ENCODE peak calls at places on chromosomes 6 and 20, in nine cellular contexts. One of them, this sample, is unnamed.

GRCh38 chr6:37134622-37135191 is 35.2 kb upstream of the PIM1 start:
- DNase-seq in Calu3: peak
- DNase-seq in lung microvascular endothelial cell: no peak
- DNase-seq in amniotic stem cell: peak
- DNase-seq in cardiac muscle cell: no peak
- DNase-seq in iris pigment epithelial cell: peak
- DNase-seq in T-helper 2 cell: no peak
- DNase-seq in left ventricle myocardium inferior: no peak
- DNase-seq in psoas muscle: peak
- DNase-seq in this sample: no peak

GRCh38 chr6:121666809-121667208 is 231.4 kb downstream of the GJA1 start:
- DNase-seq in amniotic stem cell: peak
- DNase-seq in cardiac muscle cell: no peak
- DNase-seq in left ventricle myocardium inferior: no peak
- DNase-seq in iris pigment epithelial cell: peak
- DNase-seq in Calu3: peak
- DNase-seq in psoas muscle: no peak
- DNase-seq in lung microvascular endothelial cell: peak
- DNase-seq in T-helper 2 cell: no peak
- DNase-seq in this sample: no peak

GRCh38 chr20:14384411-14384810 is 47.0 kb upstream of the FLRT3 start:
- DNase-seq in amniotic stem cell: no peak
- DNase-seq in lung microvascular endothelial cell: no peak
- DNase-seq in cardiac muscle cell: no peak
- DNase-seq in left ventricle myocardium inferior: no peak
- DNase-seq in Calu3: no peak
- DNase-seq in T-helper 2 cell: no peak
- DNase-seq in psoas muscle: no peak
- DNase-seq in iris pigment epithelial cell: peak
- DNase-seq in this sample: no peak

GRCh38 chr20:10868299-10868698 is 194.5 kb upstream of the JAG1 start:
- DNase-seq in iris pigment epithelial cell: no peak
- DNase-seq in T-helper 2 cell: no peak
- DNase-seq in psoas muscle: no peak
- DNase-seq in amniotic stem cell: no peak
- DNase-seq in cardiac muscle cell: no peak
- DNase-seq in Calu3: no peak
- DNase-seq in left ventricle myocardium inferior: no peak
- DNase-seq in lung microvascular endothelial cell: no peak
- DNase-seq in this sample: no peak

GRCh38 chr20:53175135-53175780 is 203.1 kb downstream of the TSHZ2 start:
- DNase-seq in iris pigment epithelial cell: no peak
- DNase-seq in psoas muscle: no peak
- DNase-seq in cardiac muscle cell: no peak
- DNase-seq in left ventricle myocardium inferior: no peak
- DNase-seq in lung microvascular endothelial cell: no peak
- DNase-seq in Calu3: no peak
- DNase-seq in T-helper 2 cell: no peak
- DNase-seq in amniotic stem cell: no peak
- DNase-seq in this sample: no peak

GRCh38 chr6:121608270-121608669 is 172.8 kb downstream of the GJA1 start:
- DNase-seq in psoas muscle: no peak
- DNase-seq in lung microvascular endothelial cell: no peak
- DNase-seq in left ventricle myocardium inferior: no peak
- DNase-seq in Calu3: no peak
- DNase-seq in cardiac muscle cell: no peak
- DNase-seq in iris pigment epithelial cell: peak
- DNase-seq in T-helper 2 cell: no peak
- DNase-seq in amniotic stem cell: no peak
- DNase-seq in this sample: no peak

GRCh38 chr6:18693923-18694322 is 306.8 kb downstream of the RNF144B start:
- DNase-seq in psoas muscle: no peak
- DNase-seq in iris pigment epithelial cell: no peak
- DNase-seq in left ventricle myocardium inferior: no peak
- DNase-seq in amniotic stem cell: no peak
- DNase-seq in lung microvascular endothelial cell: no peak
- DNase-seq in T-helper 2 cell: no peak
- DNase-seq in Calu3: no peak
- DNase-seq in cardiac muscle cell: no peak
- DNase-seq in this sample: no peak

GRCh38 chr6:41682056-41682477 is 43.8 kb downstream of the MDFI start:
- DNase-seq in psoas muscle: peak
- DNase-seq in lung microvascular endothelial cell: peak
- DNase-seq in amniotic stem cell: peak
- DNase-seq in iris pigment epithelial cell: peak
- DNase-seq in T-helper 2 cell: peak
- DNase-seq in Calu3: peak
- DNase-seq in left ventricle myocardium inferior: peak
- DNase-seq in cardiac muscle cell: peak
- DNase-seq in this sample: peak

GRCh38 chr6:17469006-17469972 is 75.9 kb downstream of the CAP2 start:
- DNase-seq in Calu3: no peak
- DNase-seq in amniotic stem cell: no peak
- DNase-seq in T-helper 2 cell: no peak
- DNase-seq in iris pigment epithelial cell: no peak
- DNase-seq in left ventricle myocardium inferior: no peak
- DNase-seq in cardiac muscle cell: no peak
- DNase-seq in psoas muscle: no peak
- DNase-seq in lung microvascular endothelial cell: peak
- DNase-seq in this sample: no peak

GRCh38 chr6:77430506-77430905 is 32.8 kb downstream of the HTR1B start:
- DNase-seq in cardiac muscle cell: no peak
- DNase-seq in iris pigment epithelial cell: no peak
- DNase-seq in Calu3: no peak
- DNase-seq in amniotic stem cell: no peak
- DNase-seq in lung microvascular endothelial cell: no peak
- DNase-seq in left ventricle myocardium inferior: no peak
- DNase-seq in T-helper 2 cell: no peak
- DNase-seq in psoas muscle: no peak
- DNase-seq in this sample: no peak

GRCh38 chr6:7538484-7538883 is 3.0 kb upstream of the DSP start:
- DNase-seq in lung microvascular endothelial cell: no peak
- DNase-seq in psoas muscle: no peak
- DNase-seq in Calu3: no peak
- DNase-seq in cardiac muscle cell: no peak
- DNase-seq in iris pigment epithelial cell: no peak
- DNase-seq in left ventricle myocardium inferior: no peak
- DNase-seq in T-helper 2 cell: no peak
- DNase-seq in amniotic stem cell: no peak
- DNase-seq in this sample: no peak

GRCh38 chr20:44594730-44595129 is 12.4 kb downstream of the PKIG start:
- DNase-seq in Calu3: no peak
- DNase-seq in T-helper 2 cell: no peak
- DNase-seq in iris pigment epithelial cell: peak
- DNase-seq in cardiac muscle cell: no peak
- DNase-seq in psoas muscle: peak
- DNase-seq in lung microvascular endothelial cell: no peak
- DNase-seq in amniotic stem cell: no peak
- DNase-seq in left ventricle myocardium inferior: peak
- DNase-seq in this sample: no peak

GRCh38 chr6:33271098-33271607 is 523 bp downstream of the VPS52 start:
- DNase-seq in psoas muscle: no peak
- DNase-seq in T-helper 2 cell: no peak
- DNase-seq in Calu3: no peak
- DNase-seq in iris pigment epithelial cell: no peak
- DNase-seq in left ventricle myocardium inferior: no peak
- DNase-seq in amniotic stem cell: no peak
- DNase-seq in cardiac muscle cell: no peak
- DNase-seq in lung microvascular endothelial cell: no peak
- DNase-seq in this sample: no peak

GRCh38 chr6:119079288-119079809 is 885 bp upstream of the FAM184A start:
- DNase-seq in lung microvascular endothelial cell: no peak
- DNase-seq in psoas muscle: no peak
- DNase-seq in T-helper 2 cell: no peak
- DNase-seq in amniotic stem cell: no peak
- DNase-seq in left ventricle myocardium inferior: no peak
- DNase-seq in Calu3: peak
- DNase-seq in iris pigment epithelial cell: peak
- DNase-seq in cardiac muscle cell: no peak
- DNase-seq in this sample: no peak

GRCh38 chr6:17820055-17820454 is 113.3 kb upstream of the NUP153 start:
- DNase-seq in Calu3: no peak
- DNase-seq in iris pigment epithelial cell: no peak
- DNase-seq in T-helper 2 cell: no peak
- DNase-seq in left ventricle myocardium inferior: no peak
- DNase-seq in psoas muscle: no peak
- DNase-seq in lung microvascular endothelial cell: no peak
- DNase-seq in cardiac muscle cell: peak
- DNase-seq in amniotic stem cell: no peak
- DNase-seq in this sample: no peak

GRCh38 chr20:22623211-22623610 is 38.8 kb upstream of the FOXA2 start:
- DNase-seq in amniotic stem cell: no peak
- DNase-seq in cardiac muscle cell: no peak
- DNase-seq in lung microvascular endothelial cell: no peak
- DNase-seq in Calu3: peak
- DNase-seq in psoas muscle: no peak
- DNase-seq in T-helper 2 cell: no peak
- DNase-seq in iris pigment epithelial cell: no peak
- DNase-seq in left ventricle myocardium inferior: no peak
- DNase-seq in this sample: no peak

GRCh38 chr20:4266183-4266582 is 250.8 kb upstream of the RNF24 start:
- DNase-seq in T-helper 2 cell: no peak
- DNase-seq in amniotic stem cell: no peak
- DNase-seq in left ventricle myocardium inferior: no peak
- DNase-seq in Calu3: no peak
- DNase-seq in psoas muscle: no peak
- DNase-seq in cardiac muscle cell: no peak
- DNase-seq in iris pigment epithelial cell: no peak
- DNase-seq in lung microvascular endothelial cell: no peak
- DNase-seq in this sample: no peak

GRCh38 chr20:37417146-37417856 is 71.4 kb downstream of the SRC start:
- DNase-seq in T-helper 2 cell: no peak
- DNase-seq in iris pigment epithelial cell: no peak
- DNase-seq in Calu3: no peak
- DNase-seq in cardiac muscle cell: no peak
- DNase-seq in psoas muscle: no peak
- DNase-seq in amniotic stem cell: no peak
- DNase-seq in lung microvascular endothelial cell: no peak
- DNase-seq in left ventricle myocardium inferior: no peak
- DNase-seq in this sample: no peak

GRCh38 chr6:49530141-49530775 is 20.2 kb upstream of the C6orf141 start:
- DNase-seq in Calu3: no peak
- DNase-seq in iris pigment epithelial cell: peak
- DNase-seq in psoas muscle: no peak
- DNase-seq in left ventricle myocardium inferior: no peak
- DNase-seq in cardiac muscle cell: no peak
- DNase-seq in T-helper 2 cell: no peak
- DNase-seq in lung microvascular endothelial cell: no peak
- DNase-seq in amniotic stem cell: no peak
- DNase-seq in this sample: no peak

GRCh38 chr6:46414398-46414797 is 76.9 kb downstream of the RCAN2 start:
- DNase-seq in T-helper 2 cell: no peak
- DNase-seq in Calu3: no peak
- DNase-seq in lung microvascular endothelial cell: no peak
- DNase-seq in left ventricle myocardium inferior: no peak
- DNase-seq in iris pigment epithelial cell: no peak
- DNase-seq in psoas muscle: no peak
- DNase-seq in cardiac muscle cell: no peak
- DNase-seq in amniotic stem cell: no peak
- DNase-seq in this sample: no peak

GRCh38 chr6:73722318-73723060 is 26.5 kb downstream of the CD109 start:
- DNase-seq in cardiac muscle cell: peak
- DNase-seq in T-helper 2 cell: no peak
- DNase-seq in iris pigment epithelial cell: peak
- DNase-seq in lung microvascular endothelial cell: peak
- DNase-seq in Calu3: no peak
- DNase-seq in psoas muscle: no peak
- DNase-seq in left ventricle myocardium inferior: no peak
- DNase-seq in amniotic stem cell: peak
- DNase-seq in this sample: no peak

GRCh38 chr6:26133730-26134129 is 46.5 kb downstream of the HFE start:
- DNase-seq in psoas muscle: no peak
- DNase-seq in amniotic stem cell: no peak
- DNase-seq in iris pigment epithelial cell: no peak
- DNase-seq in Calu3: no peak
- DNase-seq in cardiac muscle cell: no peak
- DNase-seq in lung microvascular endothelial cell: no peak
- DNase-seq in left ventricle myocardium inferior: no peak
- DNase-seq in T-helper 2 cell: no peak
- DNase-seq in this sample: no peak

GRCh38 chr20:41245086-41245707 is 72.3 kb downstream of the ZHX3 start:
- DNase-seq in T-helper 2 cell: no peak
- DNase-seq in psoas muscle: no peak
- DNase-seq in lung microvascular endothelial cell: peak
- DNase-seq in Calu3: no peak
- DNase-seq in cardiac muscle cell: peak
- DNase-seq in left ventricle myocardium inferior: no peak
- DNase-seq in iris pigment epithelial cell: peak
- DNase-seq in amniotic stem cell: no peak
- DNase-seq in this sample: no peak

GRCh38 chr6:70706491-70707123 is 38.9 kb downstream of the SMAP1 start:
- DNase-seq in psoas muscle: no peak
- DNase-seq in cardiac muscle cell: peak
- DNase-seq in amniotic stem cell: peak
- DNase-seq in lung microvascular endothelial cell: peak
- DNase-seq in left ventricle myocardium inferior: no peak
- DNase-seq in Calu3: peak
- DNase-seq in iris pigment epithelial cell: peak
- DNase-seq in T-helper 2 cell: no peak
- DNase-seq in this sample: no peak

GRCh38 chr20:23257848-23258746 is 92.5 kb upstream of the NXT1 start:
- DNase-seq in T-helper 2 cell: no peak
- DNase-seq in lung microvascular endothelial cell: peak
- DNase-seq in left ventricle myocardium inferior: no peak
- DNase-seq in Calu3: no peak
- DNase-seq in cardiac muscle cell: no peak
- DNase-seq in amniotic stem cell: peak
- DNase-seq in iris pigment epithelial cell: peak
- DNase-seq in psoas muscle: no peak
- DNase-seq in this sample: no peak

GRCh38 chr6:22717906-22718305 is 148.5 kb downstream of the HDGFL1 start:
- DNase-seq in T-helper 2 cell: no peak
- DNase-seq in lung microvascular endothelial cell: no peak
- DNase-seq in cardiac muscle cell: no peak
- DNase-seq in psoas muscle: peak
- DNase-seq in Calu3: no peak
- DNase-seq in iris pigment epithelial cell: no peak
- DNase-seq in left ventricle myocardium inferior: no peak
- DNase-seq in amniotic stem cell: no peak
- DNase-seq in this sample: no peak

GRCh38 chr6:119195848-119196247 is 117.4 kb upstream of the FAM184A start:
- DNase-seq in Calu3: no peak
- DNase-seq in iris pigment epithelial cell: no peak
- DNase-seq in lung microvascular endothelial cell: peak
- DNase-seq in amniotic stem cell: no peak
- DNase-seq in T-helper 2 cell: no peak
- DNase-seq in psoas muscle: no peak
- DNase-seq in cardiac muscle cell: no peak
- DNase-seq in left ventricle myocardium inferior: no peak
- DNase-seq in this sample: no peak

GRCh38 chr6:140441256-140441655 is 1066.8 kb upstream of the CITED2 start:
- DNase-seq in Calu3: peak
- DNase-seq in amniotic stem cell: no peak
- DNase-seq in lung microvascular endothelial cell: peak
- DNase-seq in T-helper 2 cell: no peak
- DNase-seq in psoas muscle: peak
- DNase-seq in left ventricle myocardium inferior: peak
- DNase-seq in iris pigment epithelial cell: peak
- DNase-seq in cardiac muscle cell: peak
- DNase-seq in this sample: no peak

GRCh38 chr20:38143238-38143645 is 21.8 kb downstream of the TGM2 start:
- DNase-seq in Calu3: peak
- DNase-seq in psoas muscle: no peak
- DNase-seq in left ventricle myocardium inferior: no peak
- DNase-seq in iris pigment epithelial cell: no peak
- DNase-seq in amniotic stem cell: no peak
- DNase-seq in cardiac muscle cell: peak
- DNase-seq in lung microvascular endothelial cell: no peak
- DNase-seq in T-helper 2 cell: no peak
- DNase-seq in this sample: no peak

GRCh38 chr20:39045676-39046075 is 83.5 kb downstream of the DHX35 start:
- DNase-seq in iris pigment epithelial cell: no peak
- DNase-seq in left ventricle myocardium inferior: no peak
- DNase-seq in lung microvascular endothelial cell: no peak
- DNase-seq in T-helper 2 cell: no peak
- DNase-seq in cardiac muscle cell: no peak
- DNase-seq in psoas muscle: no peak
- DNase-seq in amniotic stem cell: no peak
- DNase-seq in Calu3: no peak
- DNase-seq in this sample: no peak

GRCh38 chr6:34511214-34511922 is 44.8 kb downstream of the SPDEF start:
- DNase-seq in iris pigment epithelial cell: no peak
- DNase-seq in cardiac muscle cell: no peak
- DNase-seq in Calu3: no peak
- DNase-seq in lung microvascular endothelial cell: no peak
- DNase-seq in left ventricle myocardium inferior: no peak
- DNase-seq in amniotic stem cell: no peak
- DNase-seq in psoas muscle: no peak
- DNase-seq in T-helper 2 cell: no peak
- DNase-seq in this sample: no peak

This sample was measured in natural killer cell.